ENCODE peak calls at places on chromosome 2, in seven cellular contexts. One of them, this sample, is unnamed.

GRCh38 chr2:199278099-199278498 is 179.6 kb downstream of the SATB2 start:
- DNase-seq in mammary epithelial cell: peak; percentile 2
- DNase-seq in sigmoid colon: no peak
- DNase-seq in endothelial cell of umbilical vein: no peak
- DNase-seq in prostate gland: no peak
- DNase-seq in CD8-positive, alpha-beta memory T cell: no peak
- DNase-seq in small intestine: no peak
- DNase-seq in this sample: no peak

GRCh38 chr2:28678944-28679343 is 72.7 kb upstream of the PPP1CB start:
- DNase-seq in mammary epithelial cell: no peak
- DNase-seq in sigmoid colon: no peak
- DNase-seq in endothelial cell of umbilical vein: no peak
- DNase-seq in prostate gland: no peak
- DNase-seq in CD8-positive, alpha-beta memory T cell: no peak
- DNase-seq in small intestine: no peak
- DNase-seq in this sample: no peak

GRCh38 chr2:78564666-78565065 is 460.8 kb upstream of the REG3G start:
- DNase-seq in mammary epithelial cell: no peak
- DNase-seq in sigmoid colon: no peak
- DNase-seq in endothelial cell of umbilical vein: no peak
- DNase-seq in prostate gland: no peak
- DNase-seq in CD8-positive, alpha-beta memory T cell: no peak
- DNase-seq in small intestine: no peak
- DNase-seq in this sample: no peak

GRCh38 chr2:220279372-220279771 is 651.9 kb downstream of the SLC4A3 start:
- DNase-seq in mammary epithelial cell: peak; percentile 98
- DNase-seq in sigmoid colon: no peak
- DNase-seq in endothelial cell of umbilical vein: no peak
- DNase-seq in prostate gland: no peak
- DNase-seq in CD8-positive, alpha-beta memory T cell: no peak
- DNase-seq in small intestine: no peak
- DNase-seq in this sample: no peak

GRCh38 chr2:133777607-133778006 is 209.3 kb upstream of the NCKAP5 start:
- DNase-seq in mammary epithelial cell: peak; percentile 74
- DNase-seq in sigmoid colon: no peak
- DNase-seq in endothelial cell of umbilical vein: no peak
- DNase-seq in prostate gland: peak; percentile 31
- DNase-seq in CD8-positive, alpha-beta memory T cell: no peak
- DNase-seq in small intestine: no peak
- DNase-seq in this sample: no peak

GRCh38 chr2:72454236-72454635 is 306.6 kb upstream of the CYP26B1 start:
- DNase-seq in mammary epithelial cell: no peak
- DNase-seq in sigmoid colon: no peak
- DNase-seq in endothelial cell of umbilical vein: no peak
- DNase-seq in prostate gland: no peak
- DNase-seq in CD8-positive, alpha-beta memory T cell: no peak
- DNase-seq in small intestine: no peak
- DNase-seq in this sample: no peak

GRCh38 chr2:86809481-86810121 is 18.9 kb upstream of the CD8A start:
- DNase-seq in mammary epithelial cell: no peak
- DNase-seq in sigmoid colon: no peak
- DNase-seq in endothelial cell of umbilical vein: no peak
- DNase-seq in prostate gland: no peak
- DNase-seq in CD8-positive, alpha-beta memory T cell: peak; percentile 64
- DNase-seq in small intestine: no peak
- DNase-seq in this sample: no peak

GRCh38 chr2:39632871-39633270 is 32.8 kb upstream of the TMEM178A start:
- DNase-seq in mammary epithelial cell: peak; percentile 81
- DNase-seq in sigmoid colon: no peak
- DNase-seq in endothelial cell of umbilical vein: no peak
- DNase-seq in prostate gland: no peak
- DNase-seq in CD8-positive, alpha-beta memory T cell: no peak
- DNase-seq in small intestine: no peak
- DNase-seq in this sample: no peak

GRCh38 chr2:40470817-40471809 is 19.2 kb upstream of the SLC8A1 start:
- DNase-seq in mammary epithelial cell: no peak
- DNase-seq in sigmoid colon: no peak
- DNase-seq in endothelial cell of umbilical vein: peak; percentile 24
- DNase-seq in prostate gland: no peak
- DNase-seq in CD8-positive, alpha-beta memory T cell: no peak
- DNase-seq in small intestine: no peak
- DNase-seq in this sample: no peak

GRCh38 chr2:240946654-240947053 is 40.5 kb downstream of the CROCC2 start:
- DNase-seq in mammary epithelial cell: peak; percentile 77
- DNase-seq in sigmoid colon: peak; percentile 32
- DNase-seq in endothelial cell of umbilical vein: no peak
- DNase-seq in prostate gland: no peak
- DNase-seq in CD8-positive, alpha-beta memory T cell: no peak
- DNase-seq in small intestine: no peak
- DNase-seq in this sample: no peak

GRCh38 chr2:208251098-208251497 is 3.8 kb downstream of the IDH1 start:
- DNase-seq in mammary epithelial cell: no peak
- DNase-seq in sigmoid colon: no peak
- DNase-seq in endothelial cell of umbilical vein: no peak
- DNase-seq in prostate gland: no peak
- DNase-seq in CD8-positive, alpha-beta memory T cell: no peak
- DNase-seq in small intestine: no peak
- DNase-seq in this sample: no peak

GRCh38 chr2:135785032-135785431 is 43.4 kb downstream of the UBXN4 start:
- DNase-seq in mammary epithelial cell: no peak
- DNase-seq in sigmoid colon: no peak
- DNase-seq in endothelial cell of umbilical vein: no peak
- DNase-seq in prostate gland: no peak
- DNase-seq in CD8-positive, alpha-beta memory T cell: no peak
- DNase-seq in small intestine: peak; percentile 64
- DNase-seq in this sample: no peak

GRCh38 chr2:47360937-47361336 is 42.0 kb upstream of the MSH2 start:
- DNase-seq in mammary epithelial cell: peak; percentile 90
- DNase-seq in sigmoid colon: no peak
- DNase-seq in endothelial cell of umbilical vein: no peak
- DNase-seq in prostate gland: no peak
- DNase-seq in CD8-positive, alpha-beta memory T cell: no peak
- DNase-seq in small intestine: peak; percentile 94
- DNase-seq in this sample: peak; percentile 64

GRCh38 chr2:43086451-43087221 is 139.8 kb downstream of the ZFP36L2 start:
- DNase-seq in mammary epithelial cell: peak; percentile 99
- DNase-seq in sigmoid colon: peak; percentile 94
- DNase-seq in endothelial cell of umbilical vein: peak; percentile 96
- DNase-seq in prostate gland: peak; percentile 72
- DNase-seq in CD8-positive, alpha-beta memory T cell: no peak
- DNase-seq in small intestine: peak; percentile 20
- DNase-seq in this sample: no peak

GRCh38 chr2:134401789-134402188 is 147.9 kb downstream of the MGAT5 start:
- DNase-seq in mammary epithelial cell: no peak
- DNase-seq in sigmoid colon: no peak
- DNase-seq in endothelial cell of umbilical vein: no peak
- DNase-seq in prostate gland: no peak
- DNase-seq in CD8-positive, alpha-beta memory T cell: no peak
- DNase-seq in small intestine: no peak
- DNase-seq in this sample: no peak

GRCh38 chr2:226423498-226423960 is 376.1 kb downstream of the IRS1 start:
- DNase-seq in mammary epithelial cell: peak; percentile 82
- DNase-seq in sigmoid colon: peak; percentile 69
- DNase-seq in endothelial cell of umbilical vein: no peak
- DNase-seq in prostate gland: peak; percentile 4
- DNase-seq in CD8-positive, alpha-beta memory T cell: peak; percentile 24
- DNase-seq in small intestine: no peak
- DNase-seq in this sample: no peak

GRCh38 chr2:127872354-127872753 is 13.4 kb downstream of the AMMECR1L start:
- DNase-seq in mammary epithelial cell: no peak
- DNase-seq in sigmoid colon: no peak
- DNase-seq in endothelial cell of umbilical vein: no peak
- DNase-seq in prostate gland: no peak
- DNase-seq in CD8-positive, alpha-beta memory T cell: no peak
- DNase-seq in small intestine: peak; percentile 70
- DNase-seq in this sample: no peak

GRCh38 chr2:96495983-96496382 is 9.2 kb downstream of the NEURL3 start:
- DNase-seq in mammary epithelial cell: no peak
- DNase-seq in sigmoid colon: no peak
- DNase-seq in endothelial cell of umbilical vein: peak; percentile 66
- DNase-seq in prostate gland: no peak
- DNase-seq in CD8-positive, alpha-beta memory T cell: no peak
- DNase-seq in small intestine: no peak
- DNase-seq in this sample: no peak

GRCh38 chr2:186099772-186100171 is 361.2 kb downstream of the FSIP2 start:
- DNase-seq in mammary epithelial cell: no peak
- DNase-seq in sigmoid colon: no peak
- DNase-seq in endothelial cell of umbilical vein: no peak
- DNase-seq in prostate gland: no peak
- DNase-seq in CD8-positive, alpha-beta memory T cell: no peak
- DNase-seq in small intestine: no peak
- DNase-seq in this sample: no peak

DNA sequence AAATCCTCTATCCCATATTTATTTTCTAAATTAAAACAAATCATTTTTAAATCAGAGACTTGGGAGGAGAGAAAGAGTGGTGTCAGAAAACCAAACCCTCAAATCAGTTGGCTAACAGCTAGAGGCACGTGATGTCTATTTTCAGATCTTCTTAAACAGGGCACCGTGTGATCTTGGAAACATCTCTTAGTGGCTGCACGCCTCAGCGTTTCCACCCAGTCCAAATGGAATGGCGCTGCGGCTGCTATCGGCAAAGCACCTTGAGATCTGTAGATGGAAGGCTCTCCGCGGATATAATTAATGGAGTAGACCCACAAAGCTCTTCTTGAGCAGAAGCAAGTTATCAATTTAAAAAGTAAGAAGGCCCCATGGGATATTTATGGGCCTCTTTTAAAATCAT is 50.0 kb downstream of the NRP2 start:
- DNase-seq in mammary epithelial cell: no peak
- DNase-seq in sigmoid colon: no peak
- DNase-seq in endothelial cell of umbilical vein: no peak
- DNase-seq in prostate gland: no peak
- DNase-seq in CD8-positive, alpha-beta memory T cell: no peak
- DNase-seq in small intestine: no peak
- DNase-seq in this sample: no peak
- H3K36me3 ChIP-seq in mammary epithelial cell: peaks cover 14% of the 10 kb centered on the region
- H3K36me3 ChIP-seq in sigmoid colon: peaks cover 74% of the 10 kb centered on the region
- H3K36me3 ChIP-seq in endothelial cell of umbilical vein: peaks cover 58% of the 10 kb centered on the region
- H3K36me3 ChIP-seq in prostate gland: no peaks in the 10 kb centered on the region
- H3K36me3 ChIP-seq in CD8-positive, alpha-beta memory T cell: no peaks in the 10 kb centered on the region
- H3K36me3 ChIP-seq in small intestine: no peaks in the 10 kb centered on the region
- H3K36me3 ChIP-seq in this sample: no peaks in the 10 kb centered on the region

DNA sequence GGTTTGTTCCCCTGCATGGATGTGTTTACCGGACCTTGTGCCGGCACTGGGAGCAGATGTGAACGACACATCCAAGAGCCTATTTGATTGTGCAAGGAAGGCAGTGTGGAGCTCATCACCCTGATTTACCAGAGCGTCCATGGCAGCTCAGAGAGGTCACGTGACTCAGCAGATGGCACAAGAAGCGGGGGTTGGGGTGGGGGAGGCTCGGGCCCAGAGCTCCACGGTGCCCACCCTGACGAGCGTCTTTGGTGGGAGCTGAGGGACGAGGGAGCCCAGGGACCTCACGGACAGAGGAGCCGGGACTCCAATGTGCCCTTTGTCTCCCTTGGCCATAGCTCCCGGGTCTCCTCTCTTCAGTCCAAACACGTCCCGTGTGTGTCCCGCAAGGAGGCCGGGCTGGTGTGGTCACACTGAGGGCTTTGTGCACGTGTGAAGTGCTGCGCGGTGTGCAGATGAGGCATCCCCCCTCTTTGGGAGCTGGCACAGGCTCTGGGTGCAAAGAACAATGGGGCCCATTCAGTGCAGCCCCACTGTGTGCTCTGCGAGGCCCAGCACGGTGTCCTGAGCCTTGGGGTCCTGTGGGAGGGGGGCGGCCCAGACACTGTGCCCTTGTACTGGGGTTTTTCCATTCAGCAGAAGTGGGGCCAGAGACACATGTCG is 15.5 kb downstream of the KCNIP3 start:
- DNase-seq in mammary epithelial cell: no peak
- DNase-seq in sigmoid colon: no peak
- DNase-seq in endothelial cell of umbilical vein: no peak
- DNase-seq in prostate gland: no peak
- DNase-seq in CD8-positive, alpha-beta memory T cell: no peak
- DNase-seq in small intestine: no peak
- DNase-seq in this sample: no peak
- H3K9me3 ChIP-seq in mammary epithelial cell: no peaks in the 10 kb centered on the region
- H3K9me3 ChIP-seq in sigmoid colon: no peaks in the 10 kb centered on the region
- H3K9me3 ChIP-seq in endothelial cell of umbilical vein: no peaks in the 10 kb centered on the region
- H3K9me3 ChIP-seq in prostate gland: no peaks in the 10 kb centered on the region
- H3K9me3 ChIP-seq in CD8-positive, alpha-beta memory T cell: no peaks in the 10 kb centered on the region
- H3K9me3 ChIP-seq in small intestine: no peaks in the 10 kb centered on the region
- H3K9me3 ChIP-seq in this sample: no peaks in the 10 kb centered on the region

DNA sequence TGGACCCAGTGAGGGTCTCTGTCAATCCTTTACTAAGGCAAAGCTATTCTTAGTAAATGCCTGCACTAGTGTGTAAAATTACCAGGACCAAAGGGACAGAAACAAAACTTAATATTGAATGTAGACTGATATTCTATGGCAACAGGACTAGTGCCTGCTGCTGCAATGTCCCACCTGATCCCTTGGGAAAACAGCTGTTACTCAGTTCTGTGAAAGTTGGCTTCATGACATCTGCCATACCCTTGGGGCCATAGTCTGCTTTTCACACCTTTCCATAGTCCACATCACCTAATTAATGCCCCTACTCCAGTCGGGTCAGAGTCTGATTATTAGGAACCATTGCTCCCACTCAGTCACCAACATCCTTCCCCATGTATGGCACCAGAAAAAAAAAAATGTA is 14.5 kb downstream of the DNAJC27 start:
- DNase-seq in mammary epithelial cell: no peak
- DNase-seq in sigmoid colon: no peak
- DNase-seq in endothelial cell of umbilical vein: no peak
- DNase-seq in prostate gland: no peak
- DNase-seq in CD8-positive, alpha-beta memory T cell: no peak
- DNase-seq in small intestine: no peak
- DNase-seq in this sample: no peak
- H3K36me3 ChIP-seq in mammary epithelial cell: peaks cover 8% of the 10 kb centered on the region
- H3K36me3 ChIP-seq in sigmoid colon: peaks cover 93% of the 10 kb centered on the region
- H3K36me3 ChIP-seq in endothelial cell of umbilical vein: peaks cover 12% of the 10 kb centered on the region
- H3K36me3 ChIP-seq in prostate gland: no peaks in the 10 kb centered on the region
- H3K36me3 ChIP-seq in CD8-positive, alpha-beta memory T cell: peaks cover 39% of the 10 kb centered on the region
- H3K36me3 ChIP-seq in small intestine: peaks cover 29% of the 10 kb centered on the region
- H3K36me3 ChIP-seq in this sample: no peaks in the 10 kb centered on the region

DNA sequence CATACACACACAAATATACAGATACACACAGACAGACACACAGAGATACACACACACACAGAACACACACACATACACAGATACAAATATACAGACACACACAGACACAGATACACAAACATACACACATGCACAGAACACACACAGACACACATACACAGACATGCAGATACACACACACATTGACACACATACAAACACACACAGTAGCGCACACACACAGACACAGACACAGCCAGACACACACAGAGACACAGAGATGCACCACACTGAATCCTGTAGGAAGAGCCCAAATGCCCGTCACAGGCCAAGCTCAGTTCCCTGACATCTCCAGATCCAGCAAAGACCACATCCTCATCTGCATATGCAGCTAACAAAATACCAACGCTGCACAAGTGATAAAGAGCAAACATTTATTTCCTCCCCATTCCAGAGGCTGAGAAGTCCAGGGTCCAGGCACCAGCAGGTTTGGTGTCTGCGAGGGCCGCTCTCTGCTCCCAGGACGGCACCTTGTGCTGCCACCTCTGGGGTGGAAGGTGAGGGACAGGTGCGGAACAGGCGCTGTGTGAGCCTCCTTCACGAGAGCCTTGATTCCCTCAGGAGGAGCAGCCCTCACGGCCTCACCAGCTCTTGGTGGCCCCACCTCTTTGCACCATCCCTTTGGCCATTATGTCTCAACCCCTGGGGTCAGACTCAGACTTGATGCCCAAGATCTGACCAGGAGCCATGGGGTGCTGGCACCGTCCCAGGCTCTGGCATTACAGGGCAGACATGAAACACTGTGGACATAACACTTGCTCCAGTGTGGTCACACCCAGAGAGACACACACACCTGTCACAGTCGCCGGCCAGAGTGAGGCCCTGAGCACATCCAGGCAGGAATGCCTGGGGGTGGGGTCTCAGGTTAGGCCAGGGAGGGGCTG is 108.7 kb downstream of the NDUFA10 start:
- DNase-seq in mammary epithelial cell: no peak
- DNase-seq in sigmoid colon: no peak
- DNase-seq in endothelial cell of umbilical vein: no peak
- DNase-seq in prostate gland: no peak
- DNase-seq in CD8-positive, alpha-beta memory T cell: no peak
- DNase-seq in small intestine: no peak
- DNase-seq in this sample: peak; percentile 12
- H3K9me3 ChIP-seq in mammary epithelial cell: peaks cover 34% of the 10 kb centered on the region
- H3K9me3 ChIP-seq in sigmoid colon: peaks cover 27% of the 10 kb centered on the region
- H3K9me3 ChIP-seq in endothelial cell of umbilical vein: no peaks in the 10 kb centered on the region
- H3K9me3 ChIP-seq in prostate gland: no peaks in the 10 kb centered on the region
- H3K9me3 ChIP-seq in CD8-positive, alpha-beta memory T cell: peaks cover 18% of the 10 kb centered on the region
- H3K9me3 ChIP-seq in small intestine: peaks cover 5% of the 10 kb centered on the region
- H3K9me3 ChIP-seq in this sample: no peaks in the 10 kb centered on the region

This sample was measured in colonic mucosa.